ENCODE peak calls at places on chromosomes 4 and X, in four cellular contexts. D is foreskin keratinocyte, V is Panc1, Z is cardiac muscle cell. M is an unnamed sample.
A peak's percentile ranks its signal among the peaks of the same experiment; 100 is the strongest.

GRCh38 chr4:15926486-15926885 is 12.1 kb downstream of the FGFBP1 start:
- DNase-seq in D (peak; percentile 79), V (no peak), Z (no peak), M (no peak)

GRCh38 chrX:68928401-68928800 is 99.6 kb downstream of the EFNB1 start:
- DNase-seq in D (no peak), V (no peak), Z (no peak), M (no peak)

GRCh38 chr4:146053901-146054300 is 115.3 kb upstream of the ZNF827 start:
- DNase-seq in D (no peak), V (no peak), Z (no peak), M (no peak)

GRCh38 chr4:107991945-107992625 is 2.4 kb downstream of the HADH start:
- DNase-seq in D (no peak), V (no peak), Z (no peak), M (no peak)

GRCh38 chr4:24655971-24656370 is 71.6 kb upstream of the DHX15 start:
- DNase-seq in D (no peak), V (no peak), Z (no peak), M (no peak)

GRCh38 chrX:66005832-66006449 is 33.9 kb downstream of the VSIG4 start:
- DNase-seq in D (no peak), V (no peak), Z (no peak), M (no peak)

GRCh38 chrX:97529801-97530200 is 646.1 kb downstream of the RPA4 start:
- DNase-seq in D (no peak), V (no peak), Z (no peak), M (no peak)

GRCh38 chrX:1450381-1451161 is 2.1 kb downstream of the ASMTL start:
- DNase-seq in D (no peak), V (no peak), Z (no peak), M (no peak)

GRCh38 chr4:80471701-80472100 is 136.2 kb downstream of the CFAP299 start:
- DNase-seq in D (peak; percentile 4), V (no peak), Z (peak; percentile 44), M (no peak)

GRCh38 chrX:70554081-70554480 is 109.4 kb downstream of the DLG3 start:
- DNase-seq in D (peak; percentile 11), V (no peak), Z (peak; percentile 7), M (no peak)

GRCh38 chr4:77229433-77229832 is 72.4 kb downstream of the CCNG2 start:
- DNase-seq in D (peak; percentile 66), V (no peak), Z (no peak), M (no peak)

GRCh38 chr4:139274790-139275189 is 5.2 kb downstream of the MGARP start:
- DNase-seq in D (no peak), V (no peak), Z (no peak), M (no peak)

GRCh38 chrX:2159858-2160257 is 340.9 kb downstream of the DHRSX start:
- DNase-seq in D (no peak), V (no peak), Z (no peak), M (no peak)

GRCh38 chr4:72430050-72430449 is 139.0 kb downstream of the ADAMTS3 start:
- DNase-seq in D (no peak), V (no peak), Z (no peak), M (no peak)

GRCh38 chr4:2828758-2829181 is 14.9 kb upstream of the ADD1 start:
- DNase-seq in D (no peak), V (no peak), Z (no peak), M (no peak)

GRCh38 chr4:84814100-84814750 is 152.3 kb downstream of the WDFY3 start:
- DNase-seq in D (peak; percentile 81), V (peak; percentile 73), Z (peak; percentile 1), M (peak; percentile 25)

GRCh38 chr4:108272046-108272445 is 103.3 kb upstream of the LEF1 start:
- DNase-seq in D (peak; percentile 40), V (no peak), Z (no peak), M (no peak)

GRCh38 chr4:8351931-8352367 is 82.4 kb downstream of the HTRA3 start:
- DNase-seq in D (no peak), V (no peak), Z (no peak), M (no peak)

GRCh38 chr4:65893311-65893710 is 223.0 kb upstream of the EPHA5 start:
- DNase-seq in D (no peak), V (no peak), Z (no peak), M (no peak)

GRCh38 chr4:25441519-25442117 is 64.6 kb downstream of the ANAPC4 start:
- DNase-seq in D (peak; percentile 53), V (no peak), Z (peak; percentile 78), M (no peak)

GRCh38 chrX:34656842-34657780 is at the start of gene TMEM47:
- DNase-seq in D (peak; percentile 4), V (no peak), Z (peak; percentile 96), M (no peak)

DNA sequence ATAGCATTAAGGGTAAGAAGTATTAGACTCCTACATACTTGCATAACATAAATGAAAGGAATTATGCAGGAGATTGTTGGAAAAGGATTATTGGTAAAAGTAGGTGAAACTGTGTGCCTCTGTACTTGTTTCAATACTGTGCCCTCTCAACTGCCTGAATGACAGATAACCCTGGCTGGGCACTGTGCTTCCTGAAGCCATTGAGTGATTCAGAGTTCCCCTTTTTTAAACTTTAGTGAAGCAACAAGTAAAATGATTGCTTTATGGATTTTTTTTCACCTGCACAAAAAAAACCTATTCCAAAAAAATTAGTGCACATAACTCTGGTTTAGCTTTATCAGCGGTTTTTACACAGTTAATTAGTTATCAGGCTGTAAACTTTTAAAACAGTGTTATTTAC is 204.8 kb downstream of the TRAM1L1 start:
- DNase-seq in D (no peak), V (no peak), Z (no peak), M (no peak)
- H3K4me1 ChIP-seq in D (no peaks in the 10 kb centered on the region), V (no peaks in the 10 kb centered on the region), Z (no peaks in the 10 kb centered on the region), M (no peaks in the 10 kb centered on the region)

GRCh38 chr4:37970702-37971101 is 10.5 kb downstream of the PTTG2 start:
- DNase-seq in D (peak; percentile 91), V (no peak), Z (peak; percentile 22), M (peak; percentile 52)
- H3K27ac ChIP-seq in D (no peak overlapping the region), V (no peak overlapping the region), Z (no peak overlapping the region), M (peak overlapping the region; percentile 48)

DNA sequence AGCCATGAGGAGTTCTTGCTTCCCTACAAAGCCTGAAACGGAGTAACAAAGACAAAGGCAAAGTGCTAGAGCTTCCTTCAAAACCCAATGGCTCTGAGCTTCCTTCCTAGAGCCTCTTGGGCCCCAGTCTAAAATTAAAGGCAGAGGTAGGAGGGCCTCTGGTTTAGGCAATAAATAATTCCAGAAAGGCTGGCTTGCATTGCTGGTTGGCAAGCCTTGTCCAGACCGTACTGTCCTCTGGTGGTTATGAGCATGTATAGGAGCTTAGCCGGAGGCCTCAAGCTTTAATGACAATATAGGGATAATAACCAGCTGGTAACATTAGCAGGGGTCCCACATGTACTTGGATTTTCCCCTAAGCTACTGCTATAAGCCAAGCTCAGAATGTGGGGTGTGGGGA is 237.3 kb downstream of the AR start:
- DNase-seq in D (no peak), V (no peak), Z (no peak), M (no peak)
- H3K4me1 ChIP-seq in D (no peaks in the 10 kb centered on the region), V (no peaks in the 10 kb centered on the region), Z (peaks cover 15% of the 10 kb centered on the region), M (peaks cover 20% of the 10 kb centered on the region)

GRCh38 chrX:76433219-76433618 is 5.7 kb downstream of the MAGEE1 start:
- DNase-seq in D (no peak), V (no peak), Z (peak; percentile 25), M (no peak)

GRCh38 chrX:76428243-76429130 is 977 bp downstream of the MAGEE1 start:
- DNase-seq in D (no peak), V (no peak), Z (no peak), M (no peak)

DNA sequence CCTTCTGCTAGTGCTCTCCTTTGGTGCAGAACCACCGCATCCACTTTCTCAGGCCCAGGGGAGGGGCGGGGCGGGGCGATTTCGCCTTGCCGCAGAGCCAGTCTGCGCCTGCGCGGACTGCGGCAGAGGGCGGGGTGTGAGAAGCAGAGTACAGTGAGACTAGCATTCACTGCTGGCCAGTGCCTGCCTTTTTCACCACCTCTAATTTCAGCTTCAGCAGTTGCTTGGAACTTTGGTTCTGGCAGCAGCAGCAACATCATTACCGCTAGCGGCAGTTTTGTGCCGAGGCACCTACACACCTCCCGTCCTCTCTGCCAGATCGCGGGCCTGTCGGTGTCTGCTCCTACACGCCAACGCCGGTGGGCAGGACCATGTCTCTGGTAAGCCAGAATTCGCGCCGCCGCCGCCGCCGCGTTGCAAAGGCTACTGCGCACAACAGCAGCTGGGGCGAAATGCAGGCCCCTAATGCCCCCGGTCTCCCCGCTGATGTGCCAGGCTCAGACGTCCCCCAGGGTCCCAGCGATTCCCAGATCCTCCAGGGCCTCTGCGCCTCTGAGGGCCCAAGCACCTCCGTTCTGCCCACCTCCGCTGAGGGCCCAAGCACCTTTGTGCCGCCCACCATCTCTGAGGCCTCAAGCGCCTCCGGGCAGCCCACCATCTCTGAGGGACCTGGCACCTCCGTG is at the start of gene MAGEE1:
- DNase-seq in D (peak; percentile 45), V (no peak), Z (peak; percentile 72), M (peak; percentile 5)
- H3K27ac ChIP-seq in D (peak within 1 kb of the TSS; percentile 57), V (no peak within 1 kb of the TSS), Z (no peak within 1 kb of the TSS), M (peak within 1 kb of the TSS; percentile 49)

GRCh38 chr4:6668391-6668790 is 25.3 kb upstream of the S100P start:
- DNase-seq in D (peak; percentile 28), V (no peak), Z (no peak), M (no peak)

GRCh38 chr4:6673660-6674499 is 19.8 kb upstream of the S100P start:
- DNase-seq in D (peak; percentile 85), V (peak; percentile 77), Z (peak; percentile 94), M (peak; percentile 70)

GRCh38 chr4:6671648-6672047 is 22.0 kb upstream of the S100P start:
- DNase-seq in D (no peak), V (no peak), Z (no peak), M (no peak)

GRCh38 chr4:6674500-6675149 is 19.1 kb upstream of the S100P start:
- DNase-seq in D (peak; percentile 75), V (no peak), Z (peak; percentile 24), M (no peak)

DNA sequence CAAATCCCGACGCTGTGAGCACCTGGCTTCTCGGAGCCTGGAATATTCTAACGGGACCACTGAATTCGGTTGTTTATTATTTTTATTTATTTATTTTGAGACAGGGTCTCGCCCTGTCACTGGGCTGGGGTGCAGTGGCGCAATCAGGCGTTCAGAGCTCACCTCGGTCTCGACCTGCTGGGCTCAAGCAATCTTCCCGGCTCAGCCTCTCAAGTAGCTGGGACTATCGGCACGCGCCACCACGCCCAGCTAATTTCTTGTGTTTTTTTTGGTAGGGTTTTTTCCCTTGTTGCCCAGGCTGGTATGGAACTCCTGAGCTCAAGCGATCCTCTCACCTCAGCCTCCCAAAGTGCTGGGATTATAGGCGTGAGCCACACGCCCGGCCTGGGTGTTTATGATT is 21.5 kb upstream of the S100P start:
- DNase-seq in D (no peak), V (no peak), Z (no peak), M (no peak)
- H3K4me1 ChIP-seq in D (peaks cover 6% of the 10 kb centered on the region), V (peaks cover 12% of the 10 kb centered on the region), Z (peaks cover 8% of the 10 kb centered on the region), M (peaks cover 19% of the 10 kb centered on the region)

DNA sequence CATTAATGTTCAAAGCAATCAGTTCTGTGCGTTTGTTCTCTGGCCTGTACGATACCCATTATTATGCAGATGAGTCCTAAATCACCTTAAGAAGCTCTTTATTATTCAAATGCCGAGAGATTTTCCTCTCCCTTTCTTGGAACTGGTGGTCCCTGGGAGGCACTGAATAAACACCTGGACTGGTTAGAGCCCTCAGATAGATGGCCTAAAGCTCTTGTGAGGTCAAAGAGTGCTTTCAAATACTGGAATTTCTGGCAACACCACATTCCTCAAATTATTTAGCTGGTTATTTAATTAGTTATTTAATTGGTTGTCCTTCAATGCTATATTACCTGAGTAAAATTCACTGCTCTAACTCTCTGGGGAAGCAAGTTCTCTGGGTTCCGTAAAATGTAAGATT is 3.0 kb downstream of the ARHGEF38 start:
- DNase-seq in D (no peak), V (no peak), Z (no peak), M (no peak)
- H3K27ac ChIP-seq in D (no peak overlapping the region), V (no peak overlapping the region), Z (no peak overlapping the region), M (no peak overlapping the region)

GRCh38 chr4:20625460-20625859 is 74.8 kb upstream of the PACRGL start:
- DNase-seq in D (peak; percentile 17), V (no peak), Z (no peak), M (no peak)
- H3K4me1 ChIP-seq in D (peaks cover 14% of the 10 kb centered on the region), V (no peaks in the 10 kb centered on the region), Z (peaks cover 20% of the 10 kb centered on the region), M (peaks cover 8% of the 10 kb centered on the region)

M was measured in thoracic aorta.